ENCODE peak calls at places on chromosome 19, in seven cellular contexts. One of them, this sample, is unnamed.
A peak's percentile ranks its signal among the peaks of the same experiment; 100 is the strongest.

GRCh38 chr19:42965204-42965603 is 28.2 kb upstream of the PSG7 start:
- DNase-seq in HCT116: no peak
- DNase-seq in body of pancreas: no peak
- DNase-seq in suprapubic skin: no peak
- DNase-seq in stomach: no peak
- DNase-seq in sigmoid colon: no peak
- DNase-seq in heart left ventricle: no peak
- DNase-seq in this sample: no peak

GRCh38 chr19:57465680-57466381 is 8.9 kb upstream of the VN1R1 start:
- DNase-seq in stomach: no peak
- DNase-seq in sigmoid colon: no peak
- DNase-seq in body of pancreas: no peak
- DNase-seq in HCT116: peak; percentile 59
- DNase-seq in suprapubic skin: no peak
- DNase-seq in heart left ventricle: no peak
- DNase-seq in this sample: no peak

GRCh38 chr19:5953680-5954213 is 24.2 kb downstream of the RANBP3 start:
- DNase-seq in body of pancreas: no peak
- DNase-seq in sigmoid colon: peak; percentile 40
- DNase-seq in HCT116: no peak
- DNase-seq in heart left ventricle: no peak
- DNase-seq in stomach: no peak
- DNase-seq in suprapubic skin: no peak
- DNase-seq in this sample: no peak

GRCh38 chr19:3508771-3509535 is 2.8 kb downstream of the FZR1 start:
- DNase-seq in HCT116: no peak
- DNase-seq in suprapubic skin: no peak
- DNase-seq in heart left ventricle: no peak
- DNase-seq in sigmoid colon: no peak
- DNase-seq in stomach: no peak
- DNase-seq in body of pancreas: no peak
- DNase-seq in this sample: no peak

GRCh38 chr19:18254546-18255500 is 19.4 kb downstream of the IQCN start:
- DNase-seq in suprapubic skin: no peak
- DNase-seq in body of pancreas: peak; percentile 60
- DNase-seq in sigmoid colon: no peak
- DNase-seq in HCT116: no peak
- DNase-seq in stomach: peak; percentile 56
- DNase-seq in heart left ventricle: no peak
- DNase-seq in this sample: no peak

GRCh38 chr19:43777163-43777700 is 3.5 kb downstream of the KCNN4 start:
- DNase-seq in body of pancreas: no peak
- DNase-seq in sigmoid colon: no peak
- DNase-seq in heart left ventricle: no peak
- DNase-seq in HCT116: no peak
- DNase-seq in stomach: no peak
- DNase-seq in suprapubic skin: no peak
- DNase-seq in this sample: no peak

GRCh38 chr19:54162241-54162805 is 2.8 kb upstream of the LENG1 start:
- DNase-seq in suprapubic skin: peak; percentile 91
- DNase-seq in HCT116: peak; percentile 65
- DNase-seq in stomach: peak; percentile 95
- DNase-seq in sigmoid colon: peak; percentile 96
- DNase-seq in heart left ventricle: peak; percentile 90
- DNase-seq in body of pancreas: peak; percentile 95
- DNase-seq in this sample: peak; percentile 68

GRCh38 chr19:51097166-51097736 is 11.0 kb downstream of the CTU1 start:
- DNase-seq in stomach: peak; percentile 77
- DNase-seq in suprapubic skin: peak; percentile 90
- DNase-seq in heart left ventricle: peak; percentile 88
- DNase-seq in sigmoid colon: peak; percentile 74
- DNase-seq in body of pancreas: peak; percentile 75
- DNase-seq in HCT116: peak; percentile 31
- DNase-seq in this sample: no peak

GRCh38 chr19:3359850-3360493 is 6.4 kb upstream of the NFIC start:
- DNase-seq in sigmoid colon: no peak
- DNase-seq in body of pancreas: peak; percentile 25
- DNase-seq in heart left ventricle: peak; percentile 69
- DNase-seq in stomach: no peak
- DNase-seq in suprapubic skin: no peak
- DNase-seq in HCT116: no peak
- DNase-seq in this sample: no peak

GRCh38 chr19:37334179-37335071 is 36.5 kb upstream of the ZNF527 start:
- DNase-seq in body of pancreas: peak; percentile 90
- DNase-seq in HCT116: no peak
- DNase-seq in suprapubic skin: peak; percentile 95
- DNase-seq in stomach: peak; percentile 94
- DNase-seq in sigmoid colon: peak; percentile 96
- DNase-seq in heart left ventricle: peak; percentile 93
- DNase-seq in this sample: peak; percentile 91

GRCh38 chr19:34023381-34023780 is 148.9 kb upstream of the LSM14A start:
- DNase-seq in HCT116: no peak
- DNase-seq in sigmoid colon: no peak
- DNase-seq in suprapubic skin: no peak
- DNase-seq in body of pancreas: no peak
- DNase-seq in stomach: no peak
- DNase-seq in heart left ventricle: no peak
- DNase-seq in this sample: no peak

GRCh38 chr19:45955905-45956608 is 17.6 kb downstream of the NOVA2 start:
- DNase-seq in heart left ventricle: peak; percentile 76
- DNase-seq in HCT116: peak; percentile 35
- DNase-seq in sigmoid colon: peak; percentile 77
- DNase-seq in suprapubic skin: no peak
- DNase-seq in stomach: no peak
- DNase-seq in body of pancreas: peak; percentile 28
- DNase-seq in this sample: peak; percentile 16

GRCh38 chr19:13849991-13850909 is 26.7 kb upstream of the NANOS3 start:
- DNase-seq in stomach: peak; percentile 88
- DNase-seq in heart left ventricle: peak; percentile 93
- DNase-seq in HCT116: no peak
- DNase-seq in body of pancreas: peak; percentile 91
- DNase-seq in sigmoid colon: peak; percentile 93
- DNase-seq in suprapubic skin: no peak
- DNase-seq in this sample: no peak

GRCh38 chr19:33297401-33298145 is 4.8 kb downstream of the CEBPA start:
- DNase-seq in suprapubic skin: peak; percentile 75
- DNase-seq in HCT116: no peak
- DNase-seq in stomach: no peak
- DNase-seq in body of pancreas: no peak
- DNase-seq in heart left ventricle: peak; percentile 49
- DNase-seq in sigmoid colon: peak; percentile 48
- DNase-seq in this sample: no peak

GRCh38 chr19:23318143-23318542 is 67.9 kb upstream of the ZNF724 start:
- DNase-seq in heart left ventricle: no peak
- DNase-seq in HCT116: no peak
- DNase-seq in body of pancreas: no peak
- DNase-seq in sigmoid colon: no peak
- DNase-seq in suprapubic skin: no peak
- DNase-seq in stomach: no peak
- DNase-seq in this sample: no peak

GRCh38 chr19:4556574-4557185 is 2.8 kb downstream of the SEMA6B start:
- DNase-seq in stomach: no peak
- DNase-seq in sigmoid colon: no peak
- DNase-seq in HCT116: peak; percentile 69
- DNase-seq in suprapubic skin: no peak
- DNase-seq in body of pancreas: no peak
- DNase-seq in heart left ventricle: peak; percentile 73
- DNase-seq in this sample: no peak

GRCh38 chr19:47036233-47036651 is 12.2 kb downstream of the TMEM160 start:
- DNase-seq in body of pancreas: peak; percentile 41
- DNase-seq in HCT116: no peak
- DNase-seq in heart left ventricle: no peak
- DNase-seq in sigmoid colon: no peak
- DNase-seq in suprapubic skin: no peak
- DNase-seq in stomach: peak; percentile 54
- DNase-seq in this sample: no peak

GRCh38 chr19:56136362-56136761 is 4.7 kb upstream of the ZNF444 start:
- DNase-seq in suprapubic skin: no peak
- DNase-seq in sigmoid colon: no peak
- DNase-seq in heart left ventricle: no peak
- DNase-seq in HCT116: no peak
- DNase-seq in stomach: no peak
- DNase-seq in body of pancreas: no peak
- DNase-seq in this sample: no peak

GRCh38 chr19:18152817-18153554 is at the start of gene PIK3R2:
- DNase-seq in HCT116: peak; percentile 97
- DNase-seq in heart left ventricle: peak; percentile 100
- DNase-seq in body of pancreas: peak; percentile 100
- DNase-seq in suprapubic skin: peak; percentile 99
- DNase-seq in sigmoid colon: peak; percentile 100
- DNase-seq in stomach: peak; percentile 100
- DNase-seq in this sample: peak; percentile 100

GRCh38 chr19:58544591-58545285 is 874 bp downstream of the TRIM28 start:
- DNase-seq in sigmoid colon: peak; percentile 69
- DNase-seq in heart left ventricle: no peak
- DNase-seq in stomach: no peak
- DNase-seq in HCT116: no peak
- DNase-seq in body of pancreas: no peak
- DNase-seq in suprapubic skin: no peak
- DNase-seq in this sample: no peak

GRCh38 chr19:28285917-28286316 is 927.0 kb downstream of the UQCRFS1 start:
- DNase-seq in suprapubic skin: no peak
- DNase-seq in stomach: no peak
- DNase-seq in sigmoid colon: no peak
- DNase-seq in body of pancreas: no peak
- DNase-seq in heart left ventricle: no peak
- DNase-seq in HCT116: no peak
- DNase-seq in this sample: no peak

GRCh38 chr19:29193116-29193515 is 19.8 kb downstream of the UQCRFS1 start:
- DNase-seq in stomach: no peak
- DNase-seq in suprapubic skin: no peak
- DNase-seq in HCT116: no peak
- DNase-seq in sigmoid colon: no peak
- DNase-seq in heart left ventricle: no peak
- DNase-seq in body of pancreas: no peak
- DNase-seq in this sample: no peak

GRCh38 chr19:5676711-5677110 is 3.6 kb downstream of the MICOS13 start:
- DNase-seq in sigmoid colon: no peak
- DNase-seq in body of pancreas: no peak
- DNase-seq in stomach: no peak
- DNase-seq in HCT116: no peak
- DNase-seq in suprapubic skin: no peak
- DNase-seq in heart left ventricle: no peak
- DNase-seq in this sample: no peak

GRCh38 chr19:35045667-35046300 is 4.3 kb downstream of the HPN start:
- DNase-seq in sigmoid colon: no peak
- DNase-seq in body of pancreas: peak; percentile 50
- DNase-seq in suprapubic skin: no peak
- DNase-seq in HCT116: no peak
- DNase-seq in heart left ventricle: peak; percentile 61
- DNase-seq in stomach: no peak
- DNase-seq in this sample: peak; percentile 65

GRCh38 chr19:49916839-49917733 is 11.9 kb upstream of the ATF5 start:
- DNase-seq in suprapubic skin: no peak
- DNase-seq in heart left ventricle: peak; percentile 48
- DNase-seq in sigmoid colon: no peak
- DNase-seq in stomach: no peak
- DNase-seq in body of pancreas: no peak
- DNase-seq in HCT116: no peak
- DNase-seq in this sample: peak; percentile 39

GRCh38 chr19:47600246-47601179 is 8.4 kb upstream of the BICRA start:
- DNase-seq in heart left ventricle: peak; percentile 100
- DNase-seq in sigmoid colon: peak; percentile 100
- DNase-seq in suprapubic skin: peak; percentile 100
- DNase-seq in stomach: peak; percentile 100
- DNase-seq in HCT116: peak; percentile 96
- DNase-seq in body of pancreas: peak; percentile 100
- DNase-seq in this sample: peak; percentile 100

GRCh38 chr19:49423985-49424303 is 703 bp upstream of the PTH2 start:
- DNase-seq in sigmoid colon: no peak
- DNase-seq in suprapubic skin: no peak
- DNase-seq in stomach: no peak
- DNase-seq in body of pancreas: no peak
- DNase-seq in heart left ventricle: no peak
- DNase-seq in HCT116: no peak
- DNase-seq in this sample: no peak

DNA sequence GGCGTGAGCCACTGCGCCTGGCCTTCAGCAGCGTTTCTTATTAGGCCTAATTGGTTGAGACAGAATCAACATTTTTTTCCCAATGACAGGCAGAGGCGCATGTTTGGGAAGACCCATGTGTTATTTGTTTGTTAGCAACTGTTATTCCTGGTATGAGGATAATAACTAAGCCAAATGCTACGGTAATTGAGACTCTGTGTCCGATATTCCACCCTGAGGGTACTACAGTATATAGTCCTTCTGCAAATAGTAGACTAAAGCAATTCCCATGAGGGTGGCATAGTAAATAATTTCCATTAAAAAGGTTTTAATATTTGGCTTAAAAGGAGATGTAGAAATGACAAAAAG is 18.4 kb upstream of the CCL25 start:
- DNase-seq in heart left ventricle: no peak
- DNase-seq in sigmoid colon: no peak
- DNase-seq in suprapubic skin: no peak
- DNase-seq in stomach: no peak
- DNase-seq in body of pancreas: no peak
- DNase-seq in HCT116: no peak
- DNase-seq in this sample: no peak
- TF ChIP-seq POLR2A in heart left ventricle: no peak
- TF ChIP-seq POLR2A in sigmoid colon: no peak
- TF ChIP-seq POLR2A in suprapubic skin: no peak
- TF ChIP-seq POLR2A in stomach: no peak
- TF ChIP-seq POLR2A in body of pancreas: no peak
- TF ChIP-seq POLR2A in HCT116: no peak
- TF ChIP-seq POLR2A in this sample: no peak

GRCh38 chr19:39623946-39624345 is 21.6 kb downstream of the LGALS13 start:
- DNase-seq in HCT116: no peak
- DNase-seq in sigmoid colon: no peak
- DNase-seq in suprapubic skin: no peak
- DNase-seq in heart left ventricle: no peak
- DNase-seq in stomach: no peak
- DNase-seq in body of pancreas: no peak
- DNase-seq in this sample: no peak
- H3K27me3 ChIP-seq in HCT116: peaks cover 62% of the 10 kb centered on the region
- H3K27me3 ChIP-seq in sigmoid colon: peaks cover 5% of the 10 kb centered on the region
- H3K27me3 ChIP-seq in suprapubic skin: peaks cover 17% of the 10 kb centered on the region
- H3K27me3 ChIP-seq in heart left ventricle: peaks cover 23% of the 10 kb centered on the region
- H3K27me3 ChIP-seq in stomach: peaks cover 24% of the 10 kb centered on the region
- H3K27me3 ChIP-seq in body of pancreas: no peaks in the 10 kb centered on the region
- H3K27me3 ChIP-seq in this sample: peaks cover 4% of the 10 kb centered on the region

DNA sequence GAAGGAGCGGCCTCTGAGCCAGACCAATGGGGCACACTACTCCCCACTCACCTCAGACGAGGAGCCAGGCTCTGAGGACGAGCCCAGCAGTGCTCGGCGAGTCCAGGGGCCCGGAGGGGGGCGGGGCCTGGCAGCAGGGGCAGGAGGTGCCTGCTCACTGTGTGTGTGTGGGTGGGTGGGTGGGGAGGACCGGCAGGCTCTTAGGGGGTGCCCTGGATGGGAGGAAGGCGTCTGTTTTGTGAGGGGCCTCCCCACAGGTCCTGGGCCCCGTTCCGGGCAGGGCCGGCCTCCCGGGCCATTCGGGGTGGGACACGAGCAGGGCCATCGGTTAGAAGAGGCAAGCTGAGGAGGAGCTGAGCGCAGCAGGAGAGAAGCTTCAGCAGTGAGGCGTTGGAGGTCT is 12.7 kb downstream of the PLEKHJ1 start:
- DNase-seq in sigmoid colon: no peak
- DNase-seq in stomach: no peak
- DNase-seq in body of pancreas: no peak
- DNase-seq in heart left ventricle: no peak
- DNase-seq in suprapubic skin: no peak
- DNase-seq in HCT116: no peak
- DNase-seq in this sample: no peak
- TF ChIP-seq CTCF in sigmoid colon: no peak
- TF ChIP-seq CTCF in stomach: no peak
- TF ChIP-seq CTCF in body of pancreas: no peak
- TF ChIP-seq CTCF in heart left ventricle: no peak
- TF ChIP-seq CTCF in suprapubic skin: no peak
- TF ChIP-seq CTCF in HCT116: no peak
- TF ChIP-seq CTCF in this sample: no peak

GRCh38 chr19:16207490-16208025 is 9.8 kb downstream of the AP1M1 start:
- DNase-seq in heart left ventricle: no peak
- DNase-seq in stomach: no peak
- DNase-seq in HCT116: no peak
- DNase-seq in body of pancreas: no peak
- DNase-seq in suprapubic skin: no peak
- DNase-seq in sigmoid colon: peak; percentile 46
- DNase-seq in this sample: no peak
- TF ChIP-seq POLR2A in heart left ventricle: no peak
- TF ChIP-seq POLR2A in stomach: no peak
- TF ChIP-seq POLR2A in HCT116: no peak
- TF ChIP-seq POLR2A in body of pancreas: no peak
- TF ChIP-seq POLR2A in suprapubic skin: no peak
- TF ChIP-seq POLR2A in sigmoid colon: no peak
- TF ChIP-seq POLR2A in this sample: no peak

This sample was measured in gastrocnemius medialis.